ENCODE peak calls at places on chromosomes 3 and 15, in nine cellular contexts. One of them, this sample, is unnamed.

GRCh38 chr3:151372063-151372820 is 12.3 kb downstream of the P2RY12 start:
- DNase-seq in heart left ventricle: no peak
- DNase-seq in K562: no peak
- DNase-seq in uterus: no peak
- DNase-seq in ovary: no peak
- DNase-seq in NB4: no peak
- DNase-seq in right lobe of liver: no peak
- DNase-seq in HepG2: no peak
- DNase-seq in esophagus muscularis mucosa: no peak
- DNase-seq in this sample: peak

GRCh38 chr3:42667096-42667522 is 13.6 kb downstream of the ZBTB47 start:
- DNase-seq in heart left ventricle: peak
- DNase-seq in K562: no peak
- DNase-seq in uterus: peak
- DNase-seq in ovary: no peak
- DNase-seq in NB4: no peak
- DNase-seq in right lobe of liver: no peak
- DNase-seq in HepG2: no peak
- DNase-seq in esophagus muscularis mucosa: no peak
- DNase-seq in this sample: no peak

GRCh38 chr3:160403028-160403545 is 3.6 kb downstream of the SMC4 start:
- DNase-seq in heart left ventricle: no peak
- DNase-seq in K562: no peak
- DNase-seq in uterus: no peak
- DNase-seq in ovary: no peak
- DNase-seq in NB4: no peak
- DNase-seq in right lobe of liver: no peak
- DNase-seq in HepG2: no peak
- DNase-seq in esophagus muscularis mucosa: no peak
- DNase-seq in this sample: peak

GRCh38 chr3:37053753-37054152 is 60.4 kb downstream of the MLH1 start:
- DNase-seq in heart left ventricle: no peak
- DNase-seq in K562: no peak
- DNase-seq in uterus: no peak
- DNase-seq in ovary: no peak
- DNase-seq in NB4: no peak
- DNase-seq in right lobe of liver: no peak
- DNase-seq in HepG2: no peak
- DNase-seq in esophagus muscularis mucosa: no peak
- DNase-seq in this sample: no peak

GRCh38 chr3:1506090-1506489 is 413.3 kb downstream of the CNTN6 start:
- DNase-seq in heart left ventricle: no peak
- DNase-seq in K562: no peak
- DNase-seq in uterus: no peak
- DNase-seq in ovary: no peak
- DNase-seq in NB4: no peak
- DNase-seq in right lobe of liver: no peak
- DNase-seq in HepG2: no peak
- DNase-seq in esophagus muscularis mucosa: no peak
- DNase-seq in this sample: no peak

GRCh38 chr3:153277029-153277428 is 115.0 kb downstream of the RAP2B start:
- DNase-seq in heart left ventricle: no peak
- DNase-seq in K562: no peak
- DNase-seq in uterus: no peak
- DNase-seq in ovary: no peak
- DNase-seq in NB4: no peak
- DNase-seq in right lobe of liver: no peak
- DNase-seq in HepG2: no peak
- DNase-seq in esophagus muscularis mucosa: no peak
- DNase-seq in this sample: no peak

GRCh38 chr3:191216510-191216909 is 17.5 kb downstream of the OSTN start:
- DNase-seq in heart left ventricle: no peak
- DNase-seq in K562: no peak
- DNase-seq in uterus: no peak
- DNase-seq in ovary: no peak
- DNase-seq in NB4: no peak
- DNase-seq in right lobe of liver: no peak
- DNase-seq in HepG2: no peak
- DNase-seq in esophagus muscularis mucosa: no peak
- DNase-seq in this sample: no peak

GRCh38 chr15:78991879-78992278 is 47.0 kb upstream of the CTSH start:
- DNase-seq in heart left ventricle: no peak
- DNase-seq in K562: no peak
- DNase-seq in uterus: no peak
- DNase-seq in ovary: no peak
- DNase-seq in NB4: no peak
- DNase-seq in right lobe of liver: no peak
- DNase-seq in HepG2: no peak
- DNase-seq in esophagus muscularis mucosa: no peak
- DNase-seq in this sample: no peak

GRCh38 chr15:58269455-58270414 is 131.6 kb downstream of the AQP9 start:
- DNase-seq in heart left ventricle: peak
- DNase-seq in K562: peak
- DNase-seq in uterus: no peak
- DNase-seq in ovary: no peak
- DNase-seq in NB4: peak
- DNase-seq in right lobe of liver: peak
- DNase-seq in HepG2: peak
- DNase-seq in esophagus muscularis mucosa: no peak
- DNase-seq in this sample: peak

GRCh38 chr3:56468184-56469106 is at the start of gene ERC2:
- DNase-seq in heart left ventricle: peak
- DNase-seq in K562: peak
- DNase-seq in uterus: peak
- DNase-seq in ovary: peak
- DNase-seq in NB4: no peak
- DNase-seq in right lobe of liver: peak
- DNase-seq in HepG2: peak
- DNase-seq in esophagus muscularis mucosa: no peak
- DNase-seq in this sample: no peak

GRCh38 chr15:49215768-49216739 is 46.0 kb downstream of the GALK2 start:
- DNase-seq in heart left ventricle: peak
- DNase-seq in K562: no peak
- DNase-seq in uterus: no peak
- DNase-seq in ovary: no peak
- DNase-seq in NB4: no peak
- DNase-seq in right lobe of liver: no peak
- DNase-seq in HepG2: no peak
- DNase-seq in esophagus muscularis mucosa: no peak
- DNase-seq in this sample: no peak

GRCh38 chr3:30227571-30228301 is 378.7 kb upstream of the TGFBR2 start:
- DNase-seq in heart left ventricle: no peak
- DNase-seq in K562: no peak
- DNase-seq in uterus: no peak
- DNase-seq in ovary: no peak
- DNase-seq in NB4: peak
- DNase-seq in right lobe of liver: no peak
- DNase-seq in HepG2: peak
- DNase-seq in esophagus muscularis mucosa: no peak
- DNase-seq in this sample: peak

GRCh38 chr3:114850913-114851312 is 296.2 kb downstream of the ZBTB20 start:
- DNase-seq in heart left ventricle: no peak
- DNase-seq in K562: no peak
- DNase-seq in uterus: no peak
- DNase-seq in ovary: no peak
- DNase-seq in NB4: no peak
- DNase-seq in right lobe of liver: no peak
- DNase-seq in HepG2: no peak
- DNase-seq in esophagus muscularis mucosa: no peak
- DNase-seq in this sample: peak

GRCh38 chr3:196774845-196775422 is 35.3 kb downstream of the PAK2 start:
- DNase-seq in heart left ventricle: no peak
- DNase-seq in K562: no peak
- DNase-seq in uterus: no peak
- DNase-seq in ovary: no peak
- DNase-seq in NB4: no peak
- DNase-seq in right lobe of liver: no peak
- DNase-seq in HepG2: no peak
- DNase-seq in esophagus muscularis mucosa: no peak
- DNase-seq in this sample: peak

GRCh38 chr15:101357333-101357732 is 62.3 kb upstream of the SNRPA1 start:
- DNase-seq in heart left ventricle: no peak
- DNase-seq in K562: no peak
- DNase-seq in uterus: no peak
- DNase-seq in ovary: no peak
- DNase-seq in NB4: peak
- DNase-seq in right lobe of liver: no peak
- DNase-seq in HepG2: no peak
- DNase-seq in esophagus muscularis mucosa: no peak
- DNase-seq in this sample: no peak

GRCh38 chr3:31250116-31250813 is 282.5 kb upstream of the STT3B start:
- DNase-seq in heart left ventricle: no peak
- DNase-seq in K562: no peak
- DNase-seq in uterus: no peak
- DNase-seq in ovary: no peak
- DNase-seq in NB4: peak
- DNase-seq in right lobe of liver: no peak
- DNase-seq in HepG2: no peak
- DNase-seq in esophagus muscularis mucosa: peak
- DNase-seq in this sample: peak

GRCh38 chr3:53941174-53941573 is 49.5 kb upstream of the SELENOK start:
- DNase-seq in heart left ventricle: no peak
- DNase-seq in K562: no peak
- DNase-seq in uterus: no peak
- DNase-seq in ovary: no peak
- DNase-seq in NB4: no peak
- DNase-seq in right lobe of liver: no peak
- DNase-seq in HepG2: no peak
- DNase-seq in esophagus muscularis mucosa: no peak
- DNase-seq in this sample: peak

GRCh38 chr15:35784745-35785144 is 238.8 kb upstream of the DPH6 start:
- DNase-seq in heart left ventricle: no peak
- DNase-seq in K562: no peak
- DNase-seq in uterus: no peak
- DNase-seq in ovary: no peak
- DNase-seq in NB4: peak
- DNase-seq in right lobe of liver: no peak
- DNase-seq in HepG2: no peak
- DNase-seq in esophagus muscularis mucosa: no peak
- DNase-seq in this sample: no peak

DNA sequence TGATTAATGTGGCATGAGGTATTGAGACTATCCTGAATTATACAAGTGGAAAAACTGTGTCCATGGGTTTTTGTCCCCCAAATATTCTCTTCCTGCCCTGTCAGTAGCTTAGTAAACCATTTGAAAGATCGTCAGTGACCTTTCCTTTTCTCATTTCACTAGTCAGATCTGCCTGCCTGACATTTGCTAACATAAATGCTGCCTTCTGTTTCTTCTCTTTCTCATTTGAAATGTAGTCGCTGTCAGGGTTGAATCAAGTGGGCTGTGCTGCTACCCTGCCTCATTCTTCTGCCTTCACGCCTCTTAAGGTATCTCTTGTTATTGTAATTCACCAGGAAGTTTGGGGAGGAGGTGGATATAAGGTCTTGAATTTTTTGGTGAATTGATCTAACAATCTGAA is 67.5 kb downstream of the LRCH3 start:
- DNase-seq in heart left ventricle: no peak
- DNase-seq in K562: no peak
- DNase-seq in uterus: no peak
- DNase-seq in ovary: no peak
- DNase-seq in NB4: no peak
- DNase-seq in right lobe of liver: no peak
- DNase-seq in HepG2: no peak
- DNase-seq in esophagus muscularis mucosa: no peak
- DNase-seq in this sample: no peak
- TF ChIP-seq CTCF in heart left ventricle: no peak
- TF ChIP-seq CTCF in K562: no peak
- TF ChIP-seq CTCF in uterus: no peak
- TF ChIP-seq CTCF in ovary: no peak
- TF ChIP-seq CTCF in NB4: no peak
- TF ChIP-seq CTCF in right lobe of liver: no peak
- TF ChIP-seq CTCF in HepG2: no peak
- TF ChIP-seq CTCF in esophagus muscularis mucosa: no peak
- TF ChIP-seq CTCF in this sample: no peak

GRCh38 chr3:16841906-16842709 is 42.6 kb upstream of the PLCL2 start:
- DNase-seq in heart left ventricle: no peak
- DNase-seq in K562: no peak
- DNase-seq in uterus: no peak
- DNase-seq in ovary: no peak
- DNase-seq in NB4: peak
- DNase-seq in right lobe of liver: peak
- DNase-seq in HepG2: no peak
- DNase-seq in esophagus muscularis mucosa: no peak
- DNase-seq in this sample: no peak
- TF ChIP-seq POLR2A in heart left ventricle: no peak
- TF ChIP-seq POLR2A in K562: no peak
- TF ChIP-seq POLR2A in uterus: no peak
- TF ChIP-seq POLR2A in ovary: no peak
- TF ChIP-seq POLR2A in NB4: no peak
- TF ChIP-seq POLR2A in right lobe of liver: no peak
- TF ChIP-seq POLR2A in HepG2: no peak
- TF ChIP-seq POLR2A in esophagus muscularis mucosa: no peak
- TF ChIP-seq POLR2A in this sample: no peak

DNA sequence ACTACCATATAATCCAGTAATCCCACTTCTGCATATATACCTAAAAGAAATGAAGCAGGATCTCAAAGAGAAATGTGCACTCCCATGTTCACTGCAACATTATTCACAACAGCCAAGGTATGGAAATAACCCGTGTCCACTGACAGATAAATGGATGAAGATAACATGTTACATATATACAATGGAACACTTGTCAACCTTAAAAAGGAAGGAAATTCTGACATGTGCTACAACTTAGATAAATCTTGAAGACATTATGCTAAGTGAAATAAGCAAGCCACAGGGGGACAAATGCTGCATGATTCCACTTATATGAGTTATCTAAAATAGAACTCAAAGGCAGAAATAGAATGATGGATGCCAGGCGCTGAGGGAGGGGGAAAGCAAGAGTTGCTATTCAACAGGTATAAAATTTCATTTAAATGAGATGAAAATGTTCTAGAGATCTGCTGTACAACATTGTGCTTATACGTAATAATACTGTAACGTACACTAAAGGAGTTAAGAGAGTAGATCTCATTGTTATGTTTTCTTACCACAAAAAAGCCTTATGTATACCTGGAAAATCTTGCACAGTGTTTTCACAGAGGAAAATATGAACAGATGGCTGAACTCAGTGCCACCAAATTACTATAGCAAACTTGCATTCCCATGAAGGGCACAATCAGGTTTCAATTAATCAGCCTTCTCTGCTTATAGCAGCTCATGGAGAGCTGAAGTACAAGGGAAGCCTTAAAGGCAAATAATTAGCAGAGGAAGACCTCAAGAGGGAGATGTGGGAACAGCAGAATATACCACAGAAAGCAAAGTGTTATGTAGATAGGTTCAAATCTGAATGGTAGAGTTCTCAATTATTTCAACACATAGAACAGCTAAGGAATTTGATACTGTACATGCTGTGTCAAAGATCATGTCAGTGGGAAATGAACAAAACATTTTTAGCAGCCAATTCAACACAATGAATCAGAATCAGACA is 8.0 kb upstream of the VPS39 start:
- DNase-seq in heart left ventricle: no peak
- DNase-seq in K562: no peak
- DNase-seq in uterus: no peak
- DNase-seq in ovary: no peak
- DNase-seq in NB4: peak
- DNase-seq in right lobe of liver: no peak
- DNase-seq in HepG2: no peak
- DNase-seq in esophagus muscularis mucosa: no peak
- DNase-seq in this sample: no peak
- TF ChIP-seq CTCF in heart left ventricle: no peak
- TF ChIP-seq CTCF in K562: peak
- TF ChIP-seq CTCF in uterus: no peak
- TF ChIP-seq CTCF in ovary: no peak
- TF ChIP-seq CTCF in NB4: no peak
- TF ChIP-seq CTCF in right lobe of liver: no peak
- TF ChIP-seq CTCF in HepG2: peak
- TF ChIP-seq CTCF in esophagus muscularis mucosa: no peak
- TF ChIP-seq CTCF in this sample: no peak

GRCh38 chr15:66630801-66631351 is 65.1 kb upstream of the LCTL start:
- DNase-seq in heart left ventricle: no peak
- DNase-seq in K562: peak
- DNase-seq in uterus: no peak
- DNase-seq in ovary: no peak
- DNase-seq in NB4: peak
- DNase-seq in right lobe of liver: no peak
- DNase-seq in HepG2: no peak
- DNase-seq in esophagus muscularis mucosa: no peak
- DNase-seq in this sample: no peak
- TF ChIP-seq POLR2A in heart left ventricle: no peak
- TF ChIP-seq POLR2A in K562: no peak
- TF ChIP-seq POLR2A in uterus: no peak
- TF ChIP-seq POLR2A in ovary: no peak
- TF ChIP-seq POLR2A in NB4: no peak
- TF ChIP-seq POLR2A in right lobe of liver: no peak
- TF ChIP-seq POLR2A in HepG2: no peak
- TF ChIP-seq POLR2A in esophagus muscularis mucosa: no peak
- TF ChIP-seq POLR2A in this sample: no peak